ENCODE peak calls at places on chromosomes 1 and 21, in four cellular contexts. T is BJ, O is T1000, S is T-helper 1 cell. A is an unnamed sample.

GRCh38 chr1:89989791-89990190 is 5.1 kb upstream of the ZNF326 start:
- DNase-seq in T (no peak), O (no peak), S (no peak), A (no peak)

GRCh38 chr1:64966158-64966963 is at the start of gene JAK1:
- DNase-seq in T (no peak), O (peak; percentile 75), S (peak; percentile 85), A (peak; percentile 93)

GRCh38 chr1:110513511-110513910 is 5.5 kb downstream of the KCNA10 start:
- DNase-seq in T (no peak), O (no peak), S (no peak), A (no peak)

GRCh38 chr1:904271-904950 is 19.3 kb upstream of the SAMD11 start:
- DNase-seq in T (no peak), O (peak; percentile 84), S (peak; percentile 72), A (peak; percentile 82)

GRCh38 chr1:227903061-227903521 is 44.6 kb downstream of the WNT9A start:
- DNase-seq in T (no peak), O (no peak), S (no peak), A (no peak)

GRCh38 chr21:41664881-41665765 is 101.7 kb downstream of the RIPK4 start:
- DNase-seq in T (peak; percentile 65), O (no peak), S (no peak), A (no peak)

GRCh38 chr1:157142765-157143423 is 4.7 kb upstream of the ETV3 start:
- DNase-seq in T (no peak), O (no peak), S (no peak), A (no peak)

GRCh38 chr1:35220976-35221375 is 28.0 kb upstream of the SFPQ start:
- DNase-seq in T (no peak), O (no peak), S (no peak), A (no peak)

GRCh38 chr1:248703674-248704073 is 1.1 kb upstream of the OR14I1 start:
- DNase-seq in T (no peak), O (no peak), S (no peak), A (no peak)

GRCh38 chr21:41304068-41304720 is 12.4 kb upstream of the FAM3B start:
- DNase-seq in T (no peak), O (no peak), S (no peak), A (no peak)

GRCh38 chr21:16420086-16420724 is 690.4 kb downstream of the USP25 start:
- DNase-seq in T (no peak), O (no peak), S (no peak), A (no peak)

GRCh38 chr1:40820251-40820797 is 36.7 kb downstream of the KCNQ4 start:
- DNase-seq in T (no peak), O (no peak), S (no peak), A (no peak)

GRCh38 chr1:67382292-67382691 is 47.9 kb downstream of the SERBP1 start:
- DNase-seq in T (no peak), O (no peak), S (no peak), A (no peak)

GRCh38 chr1:236543065-236543669 is 19.4 kb downstream of the LGALS8 start:
- DNase-seq in T (no peak), O (no peak), S (no peak), A (no peak)

GRCh38 chr1:188070848-188071247 is 1242.1 kb downstream of the PLA2G4A start:
- DNase-seq in T (no peak), O (no peak), S (no peak), A (no peak)

GRCh38 chr1:53554592-53555305 is 95.5 kb downstream of the DMRTB1 start:
- DNase-seq in T (no peak), O (no peak), S (no peak), A (no peak)

GRCh38 chr1:9280015-9280860 is 12.5 kb upstream of the SPSB1 start:
- DNase-seq in T (peak; percentile 71), O (peak; percentile 81), S (no peak), A (peak; percentile 79)

GRCh38 chr1:162498442-162498785 is 796 bp downstream of the UHMK1 start:
- DNase-seq in T (no peak), O (no peak), S (no peak), A (no peak)

GRCh38 chr21:35195232-35195631 is 146.1 kb upstream of the RUNX1 start:
- DNase-seq in T (no peak), O (no peak), S (no peak), A (no peak)

GRCh38 chr1:1435094-1435903 is at the start of gene VWA1:
- DNase-seq in T (no peak), O (peak; percentile 58), S (no peak), A (peak; percentile 71)

GRCh38 chr1:53860967-53861411 is 22.9 kb upstream of the NDC1 start:
- DNase-seq in T (no peak), O (no peak), S (peak; percentile 22), A (peak; percentile 15)

GRCh38 chr1:3992103-3992556 is 92.1 kb upstream of the C1orf174 start:
- DNase-seq in T (no peak), O (peak; percentile 5), S (no peak), A (no peak)

GRCh38 chr1:241424480-241424971 is 67.5 kb upstream of the RGS7 start:
- DNase-seq in T (no peak), O (no peak), S (no peak), A (no peak)

GRCh38 chr1:10897321-10897980 is 101.0 kb upstream of the CASZ1 start:
- DNase-seq in T (no peak), O (no peak), S (no peak), A (no peak)

GRCh38 chr1:224358288-224358687 is 1.6 kb downstream of the CNIH4 start:
- DNase-seq in T (no peak), O (no peak), S (no peak), A (no peak)